ENCODE peak calls at places on chromosomes 13 and 19, in four cellular contexts. One of them, this sample, is unnamed.

GRCh38 chr19:34096020-34096915 is 76.0 kb upstream of the LSM14A start:
- DNase-seq in NCI-H1694: peak; percentile 78
- DNase-seq in hippocampal formation: no peak
- DNase-seq in stimulated activated CD8-positive, alpha-beta memory T cell treated with anti-CD3 and anti-CD28 coated beads, Interleukin-4, amount 100 ng/mL, for 4 hours: no peak
- DNase-seq in this sample: peak; percentile 15

GRCh38 chr13:107124129-107124718 is 556.3 kb upstream of the ARGLU1 start:
- DNase-seq in NCI-H1694: peak; percentile 73
- DNase-seq in hippocampal formation: no peak
- DNase-seq in stimulated activated CD8-positive, alpha-beta memory T cell treated with anti-CD3 and anti-CD28 coated beads, Interleukin-4, amount 100 ng/mL, for 4 hours: no peak
- DNase-seq in this sample: no peak

GRCh38 chr19:29409121-29409862 is 116.5 kb upstream of the VSTM2B start:
- DNase-seq in NCI-H1694: no peak
- DNase-seq in hippocampal formation: no peak
- DNase-seq in stimulated activated CD8-positive, alpha-beta memory T cell treated with anti-CD3 and anti-CD28 coated beads, Interleukin-4, amount 100 ng/mL, for 4 hours: no peak
- DNase-seq in this sample: no peak

GRCh38 chr19:3142292-3142670 is 6.4 kb downstream of the GNA15 start:
- DNase-seq in NCI-H1694: no peak
- DNase-seq in hippocampal formation: no peak
- DNase-seq in stimulated activated CD8-positive, alpha-beta memory T cell treated with anti-CD3 and anti-CD28 coated beads, Interleukin-4, amount 100 ng/mL, for 4 hours: no peak
- DNase-seq in this sample: no peak

GRCh38 chr19:30074096-30074495 is 132.1 kb downstream of the URI1 start:
- DNase-seq in NCI-H1694: no peak
- DNase-seq in hippocampal formation: no peak
- DNase-seq in stimulated activated CD8-positive, alpha-beta memory T cell treated with anti-CD3 and anti-CD28 coated beads, Interleukin-4, amount 100 ng/mL, for 4 hours: no peak
- DNase-seq in this sample: no peak

GRCh38 chr13:61135583-61135982 is 280.1 kb downstream of the PCDH20 start:
- DNase-seq in NCI-H1694: no peak
- DNase-seq in hippocampal formation: no peak
- DNase-seq in stimulated activated CD8-positive, alpha-beta memory T cell treated with anti-CD3 and anti-CD28 coated beads, Interleukin-4, amount 100 ng/mL, for 4 hours: no peak
- DNase-seq in this sample: no peak

GRCh38 chr13:113888701-113889330 is 24.9 kb upstream of the GAS6 start:
- DNase-seq in NCI-H1694: no peak
- DNase-seq in hippocampal formation: no peak
- DNase-seq in stimulated activated CD8-positive, alpha-beta memory T cell treated with anti-CD3 and anti-CD28 coated beads, Interleukin-4, amount 100 ng/mL, for 4 hours: no peak
- DNase-seq in this sample: no peak

GRCh38 chr13:106656214-106656613 is 88.3 kb upstream of the ARGLU1 start:
- DNase-seq in NCI-H1694: no peak
- DNase-seq in hippocampal formation: no peak
- DNase-seq in stimulated activated CD8-positive, alpha-beta memory T cell treated with anti-CD3 and anti-CD28 coated beads, Interleukin-4, amount 100 ng/mL, for 4 hours: no peak
- DNase-seq in this sample: no peak

GRCh38 chr19:18672606-18673337 is 10.7 kb upstream of the CRTC1 start:
- DNase-seq in NCI-H1694: no peak
- DNase-seq in hippocampal formation: no peak
- DNase-seq in stimulated activated CD8-positive, alpha-beta memory T cell treated with anti-CD3 and anti-CD28 coated beads, Interleukin-4, amount 100 ng/mL, for 4 hours: no peak
- DNase-seq in this sample: no peak

GRCh38 chr19:17365361-17365760 is 11.8 kb downstream of the PLVAP start:
- DNase-seq in NCI-H1694: no peak
- DNase-seq in hippocampal formation: no peak
- DNase-seq in stimulated activated CD8-positive, alpha-beta memory T cell treated with anti-CD3 and anti-CD28 coated beads, Interleukin-4, amount 100 ng/mL, for 4 hours: no peak
- DNase-seq in this sample: no peak

GRCh38 chr19:3125900-3126524 is 9.8 kb upstream of the GNA15 start:
- DNase-seq in NCI-H1694: no peak
- DNase-seq in hippocampal formation: no peak
- DNase-seq in stimulated activated CD8-positive, alpha-beta memory T cell treated with anti-CD3 and anti-CD28 coated beads, Interleukin-4, amount 100 ng/mL, for 4 hours: peak; percentile 66
- DNase-seq in this sample: no peak

GRCh38 chr19:35261356-35262100 is 7.2 kb upstream of the USF2 start:
- DNase-seq in NCI-H1694: no peak
- DNase-seq in hippocampal formation: no peak
- DNase-seq in stimulated activated CD8-positive, alpha-beta memory T cell treated with anti-CD3 and anti-CD28 coated beads, Interleukin-4, amount 100 ng/mL, for 4 hours: no peak
- DNase-seq in this sample: peak; percentile 28

GRCh38 chr19:33394006-33394722 is 20.7 kb downstream of the CEBPG start:
- DNase-seq in NCI-H1694: no peak
- DNase-seq in hippocampal formation: no peak
- DNase-seq in stimulated activated CD8-positive, alpha-beta memory T cell treated with anti-CD3 and anti-CD28 coated beads, Interleukin-4, amount 100 ng/mL, for 4 hours: no peak
- DNase-seq in this sample: no peak

GRCh38 chr19:42069619-42070293 is at the start of gene GRIK5:
- DNase-seq in NCI-H1694: no peak
- DNase-seq in hippocampal formation: no peak
- DNase-seq in stimulated activated CD8-positive, alpha-beta memory T cell treated with anti-CD3 and anti-CD28 coated beads, Interleukin-4, amount 100 ng/mL, for 4 hours: no peak
- DNase-seq in this sample: peak; percentile 67

GRCh38 chr13:43587376-43587775 is 199.4 kb downstream of the ENOX1 start:
- DNase-seq in NCI-H1694: no peak
- DNase-seq in hippocampal formation: no peak
- DNase-seq in stimulated activated CD8-positive, alpha-beta memory T cell treated with anti-CD3 and anti-CD28 coated beads, Interleukin-4, amount 100 ng/mL, for 4 hours: no peak
- DNase-seq in this sample: no peak

GRCh38 chr19:50705422-50706019 is 14.1 kb downstream of the SHANK1 start:
- DNase-seq in NCI-H1694: peak; percentile 20
- DNase-seq in hippocampal formation: no peak
- DNase-seq in stimulated activated CD8-positive, alpha-beta memory T cell treated with anti-CD3 and anti-CD28 coated beads, Interleukin-4, amount 100 ng/mL, for 4 hours: no peak
- DNase-seq in this sample: peak; percentile 57

GRCh38 chr19:1490020-1490310 is 185 bp downstream of the PCSK4 start:
- DNase-seq in NCI-H1694: no peak
- DNase-seq in hippocampal formation: no peak
- DNase-seq in stimulated activated CD8-positive, alpha-beta memory T cell treated with anti-CD3 and anti-CD28 coated beads, Interleukin-4, amount 100 ng/mL, for 4 hours: no peak
- DNase-seq in this sample: no peak

GRCh38 chr19:53091855-53092254 is 11.4 kb downstream of the ZNF160 start:
- DNase-seq in NCI-H1694: no peak
- DNase-seq in hippocampal formation: no peak
- DNase-seq in stimulated activated CD8-positive, alpha-beta memory T cell treated with anti-CD3 and anti-CD28 coated beads, Interleukin-4, amount 100 ng/mL, for 4 hours: no peak
- DNase-seq in this sample: no peak